ENCODE peak calls at places on chromosomes 1 and 21, in five cellular contexts. J is cardiac muscle cell, G is ovary, K is lower leg skin, Q is MM.1S. Y is an unnamed sample.
A peak's percentile ranks its signal among the peaks of the same experiment; 100 is the strongest.

GRCh38 chr1:211892577-211892976 is 62.0 kb upstream of the LPGAT1 start:
- DNase-seq in J (no peak), G (no peak), K (no peak), Q (no peak), Y (no peak)

GRCh38 chr1:213122514-213122929 is 71.5 kb downstream of the RPS6KC1 start:
- DNase-seq in J (peak; percentile 73), G (no peak), K (no peak), Q (peak; percentile 74), Y (peak; percentile 56)

GRCh38 chr1:56025942-56026341 is 553.4 kb downstream of the PLPP3 start:
- DNase-seq in J (no peak), G (no peak), K (no peak), Q (no peak), Y (peak; percentile 90)

GRCh38 chr21:27329255-27329851 is 362.5 kb upstream of the ADAMTS5 start:
- DNase-seq in J (no peak), G (no peak), K (no peak), Q (no peak), Y (peak; percentile 1)

GRCh38 chr1:52567943-52568342 is 15.1 kb upstream of the TUT4 start:
- DNase-seq in J (no peak), G (no peak), K (no peak), Q (no peak), Y (no peak)

GRCh38 chr1:65393345-65393744 is 27.1 kb upstream of the LEPR start:
- DNase-seq in J (no peak), G (no peak), K (no peak), Q (no peak), Y (peak; percentile 80)

GRCh38 chr1:54973205-54973921 is 7.1 kb upstream of the TMEM61 start:
- DNase-seq in J (peak; percentile 63), G (peak; percentile 25), K (peak; percentile 86), Q (no peak), Y (peak; percentile 41)

GRCh38 chr1:66276229-66276628 is 257.7 kb upstream of the SGIP1 start:
- DNase-seq in J (no peak), G (no peak), K (no peak), Q (peak; percentile 73), Y (no peak)

GRCh38 chr1:207007352-207008033 is 25.1 kb downstream of the C1orf116 start:
- DNase-seq in J (no peak), G (no peak), K (no peak), Q (no peak), Y (peak; percentile 97)

GRCh38 chr1:182315157-182315556 is 76.4 kb downstream of the GLUL start:
- DNase-seq in J (no peak), G (no peak), K (no peak), Q (no peak), Y (no peak)
- H3K4me3 ChIP-seq in J (no peak overlapping the region), G (no peak overlapping the region), K (no peak overlapping the region), Q (no peak overlapping the region), Y (no peak overlapping the region)

GRCh38 chr1:203039609-203040517 is 13.6 kb downstream of the PPFIA4 start:
- DNase-seq in J (peak; percentile 80), G (no peak), K (peak; percentile 82), Q (peak; percentile 53), Y (no peak)
- TF ChIP-seq CTCF in J (peak; percentile 42), G (no peak), K (no peak), Q (peak; percentile 72), Y (peak; percentile 31)

DNA sequence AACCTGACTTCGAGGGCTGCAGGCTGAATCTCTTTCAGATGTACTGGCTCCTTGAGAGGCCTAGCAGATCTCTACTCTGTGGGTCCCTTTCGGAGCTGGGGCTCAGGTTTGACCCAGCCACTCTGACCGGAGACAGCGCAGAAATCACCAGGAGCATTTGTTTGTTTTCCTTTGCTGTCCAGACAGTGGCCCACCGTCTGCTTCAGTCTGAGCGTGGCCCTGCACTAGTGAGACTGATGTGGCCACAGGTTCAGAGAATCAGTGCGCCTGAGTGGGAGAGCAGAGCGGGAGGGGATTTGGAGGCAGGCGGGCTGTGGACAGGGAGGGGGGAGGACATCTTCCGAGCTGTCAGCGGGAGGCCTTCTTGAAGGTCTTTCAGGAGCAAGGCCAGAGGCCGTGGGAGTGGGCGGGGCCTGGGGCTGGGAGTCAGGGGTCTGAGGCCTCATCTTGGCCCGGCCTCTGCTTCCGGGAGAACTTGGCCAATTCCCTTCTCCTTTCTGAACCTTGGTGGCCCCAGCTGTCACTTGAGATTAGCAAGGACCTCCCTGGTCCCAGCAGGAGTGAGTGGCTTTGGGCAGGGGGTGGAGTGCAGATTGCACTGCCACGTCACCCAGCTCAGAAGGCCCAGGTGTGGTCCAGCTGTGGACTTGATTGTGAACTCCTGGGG is 8.1 kb downstream of the TNFRSF1B start:
- DNase-seq in J (peak; percentile 30), G (peak; percentile 51), K (no peak), Q (no peak), Y (no peak)
- H3K4me3 ChIP-seq in J (no peak overlapping the region), G (no peak overlapping the region), K (no peak overlapping the region), Q (no peak overlapping the region), Y (no peak overlapping the region)

GRCh38 chr1:26538480-26539412 is 9.2 kb downstream of the RPS6KA1 start:
- DNase-seq in J (peak; percentile 42), G (no peak), K (no peak), Q (peak; percentile 35), Y (peak; percentile 26)

GRCh38 chr1:26536081-26536480 is 6.5 kb downstream of the RPS6KA1 start:
- DNase-seq in J (no peak), G (no peak), K (no peak), Q (no peak), Y (no peak)

GRCh38 chr1:26536521-26536920 is 7.0 kb downstream of the RPS6KA1 start:
- DNase-seq in J (no peak), G (no peak), K (no peak), Q (no peak), Y (no peak)

GRCh38 chr1:26539722-26540121 is 10.2 kb downstream of the RPS6KA1 start:
- DNase-seq in J (no peak), G (no peak), K (no peak), Q (no peak), Y (no peak)

GRCh38 chr1:26537951-26538352 is 8.4 kb downstream of the RPS6KA1 start:
- DNase-seq in J (no peak), G (no peak), K (no peak), Q (peak; percentile 46), Y (peak; percentile 89)
- TF ChIP-seq CTCF in J (peak; percentile 54), G (no peak), K (no peak), Q (peak; percentile 52), Y (peak; percentile 47)

DNA sequence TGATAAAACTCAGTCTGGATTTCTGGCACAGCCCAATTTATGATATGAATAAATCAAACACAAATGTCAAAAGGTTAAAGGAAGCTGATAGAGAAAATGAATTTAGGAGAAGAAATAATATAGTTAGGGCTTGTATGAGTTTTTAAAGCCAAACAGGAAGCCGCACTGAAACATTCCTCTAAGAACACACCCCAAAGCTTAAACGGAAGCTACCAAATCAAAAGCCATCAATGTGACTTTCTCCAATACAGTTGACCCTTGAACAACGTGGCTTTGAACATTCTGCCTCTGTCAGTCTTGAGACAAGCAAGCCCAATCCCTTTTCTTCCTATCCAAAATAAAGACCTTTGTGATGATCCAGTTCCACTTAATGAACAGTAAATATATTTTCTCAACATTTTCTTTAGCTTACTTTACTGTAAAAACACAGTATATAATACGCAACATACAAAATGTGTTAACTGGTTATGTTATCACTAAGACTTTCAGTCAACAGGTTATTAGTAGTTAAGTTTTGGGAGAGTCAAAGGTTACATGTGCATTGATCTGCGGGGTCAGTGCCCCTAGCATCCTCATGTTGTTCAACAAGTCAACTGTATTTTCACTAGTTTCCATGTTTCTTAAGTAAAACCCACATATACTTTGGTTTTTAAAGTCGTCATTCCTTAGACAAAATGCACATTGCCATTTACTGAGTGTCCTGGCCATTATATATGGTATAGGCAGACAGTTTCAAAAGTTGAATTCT is 11.2 kb downstream of the SERBP1 start:
- DNase-seq in J (no peak), G (no peak), K (no peak), Q (no peak), Y (no peak)
- H3K4me3 ChIP-seq in J (no peak overlapping the region), G (no peak overlapping the region), K (no peak overlapping the region), Q (no peak overlapping the region), Y (no peak overlapping the region)

DNA sequence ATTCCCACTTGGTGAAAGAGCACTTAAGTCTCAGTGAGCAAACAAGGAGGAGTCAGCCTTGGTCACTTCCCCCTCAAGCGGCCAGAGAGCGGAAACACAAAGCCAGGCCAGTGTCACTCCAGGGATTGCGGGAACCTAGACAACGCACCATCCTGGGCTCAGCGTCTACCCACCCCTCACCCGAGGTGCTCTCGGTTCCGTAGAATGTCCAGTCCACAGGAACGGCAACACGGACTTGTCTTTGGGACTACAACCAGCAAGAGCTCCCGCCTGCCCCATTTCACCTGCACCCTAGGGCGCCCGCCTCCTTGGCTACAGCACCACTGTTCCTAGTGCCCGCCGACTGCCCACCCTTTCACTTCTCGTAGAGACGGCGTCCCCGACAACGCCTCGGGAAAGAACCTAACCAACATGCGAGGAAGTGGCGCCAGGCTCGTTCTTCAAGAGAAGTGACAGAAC is 511 bp downstream of the GDAP2 start:
- DNase-seq in J (peak; percentile 79), G (peak; percentile 24), K (peak; percentile 89), Q (peak; percentile 35), Y (peak; percentile 63)
- TF ChIP-seq CTCF in J (peak; percentile 19), G (no peak), K (no peak), Q (no peak), Y (peak; percentile 31)